ENCODE peak calls at places on chromosomes 2 and 18, in ten cellular contexts. One of them, this sample, is unnamed.
A peak's percentile ranks its signal among the peaks of the same experiment; 100 is the strongest.

GRCh38 chr2:150479075-150479915 is 8.2 kb downstream of the RND3 start:
- DNase-seq in neural crest cell: no peak
- DNase-seq in endodermal cell: no peak
- DNase-seq in prostate gland: no peak
- DNase-seq in lung: no peak
- DNase-seq in brain microvascular endothelial cell: no peak
- DNase-seq in A549: no peak
- DNase-seq in GM20000: no peak
- DNase-seq in fibroblast of lung: peak; percentile 80
- DNase-seq in epithelial cell of esophagus: peak; percentile 90
- DNase-seq in this sample: no peak

GRCh38 chr2:202375006-202375610 is 1.0 kb upstream of the BMPR2 start:
- DNase-seq in neural crest cell: peak; percentile 55
- DNase-seq in endodermal cell: peak; percentile 83
- DNase-seq in prostate gland: peak; percentile 34
- DNase-seq in lung: peak; percentile 56
- DNase-seq in brain microvascular endothelial cell: peak; percentile 76
- DNase-seq in A549: no peak
- DNase-seq in GM20000: peak; percentile 25
- DNase-seq in fibroblast of lung: peak; percentile 93
- DNase-seq in epithelial cell of esophagus: peak; percentile 59
- DNase-seq in this sample: peak; percentile 23

GRCh38 chr2:70241338-70241737 is 7.1 kb downstream of the TIA1 start:
- DNase-seq in neural crest cell: no peak
- DNase-seq in endodermal cell: no peak
- DNase-seq in prostate gland: no peak
- DNase-seq in lung: no peak
- DNase-seq in brain microvascular endothelial cell: no peak
- DNase-seq in A549: no peak
- DNase-seq in GM20000: no peak
- DNase-seq in fibroblast of lung: peak; percentile 11
- DNase-seq in epithelial cell of esophagus: peak; percentile 42
- DNase-seq in this sample: no peak

GRCh38 chr2:188634656-188635055 is 339.5 kb upstream of the COL3A1 start:
- DNase-seq in neural crest cell: no peak
- DNase-seq in endodermal cell: no peak
- DNase-seq in prostate gland: no peak
- DNase-seq in lung: no peak
- DNase-seq in brain microvascular endothelial cell: no peak
- DNase-seq in A549: no peak
- DNase-seq in GM20000: no peak
- DNase-seq in fibroblast of lung: no peak
- DNase-seq in epithelial cell of esophagus: no peak
- DNase-seq in this sample: no peak

GRCh38 chr2:108907822-108908716 is 81.0 kb downstream of the EDAR start:
- DNase-seq in neural crest cell: no peak
- DNase-seq in endodermal cell: peak; percentile 49
- DNase-seq in prostate gland: no peak
- DNase-seq in lung: no peak
- DNase-seq in brain microvascular endothelial cell: no peak
- DNase-seq in A549: no peak
- DNase-seq in GM20000: no peak
- DNase-seq in fibroblast of lung: no peak
- DNase-seq in epithelial cell of esophagus: no peak
- DNase-seq in this sample: no peak

GRCh38 chr2:101722878-101723277 is 25.4 kb downstream of the MAP4K4 start:
- DNase-seq in neural crest cell: no peak
- DNase-seq in endodermal cell: no peak
- DNase-seq in prostate gland: no peak
- DNase-seq in lung: no peak
- DNase-seq in brain microvascular endothelial cell: no peak
- DNase-seq in A549: no peak
- DNase-seq in GM20000: no peak
- DNase-seq in fibroblast of lung: no peak
- DNase-seq in epithelial cell of esophagus: no peak
- DNase-seq in this sample: no peak

GRCh38 chr2:170972508-170973224 is 43.6 kb downstream of the GORASP2 start:
- DNase-seq in neural crest cell: no peak
- DNase-seq in endodermal cell: no peak
- DNase-seq in prostate gland: no peak
- DNase-seq in lung: no peak
- DNase-seq in brain microvascular endothelial cell: no peak
- DNase-seq in A549: no peak
- DNase-seq in GM20000: peak; percentile 22
- DNase-seq in fibroblast of lung: peak; percentile 10
- DNase-seq in epithelial cell of esophagus: no peak
- DNase-seq in this sample: no peak

GRCh38 chr2:8028436-8028835 is 653.4 kb upstream of the ID2 start:
- DNase-seq in neural crest cell: no peak
- DNase-seq in endodermal cell: no peak
- DNase-seq in prostate gland: no peak
- DNase-seq in lung: no peak
- DNase-seq in brain microvascular endothelial cell: no peak
- DNase-seq in A549: no peak
- DNase-seq in GM20000: no peak
- DNase-seq in fibroblast of lung: no peak
- DNase-seq in epithelial cell of esophagus: no peak
- DNase-seq in this sample: no peak

GRCh38 chr18:13909541-13909940 is 5.8 kb downstream of the MC2R start:
- DNase-seq in neural crest cell: no peak
- DNase-seq in endodermal cell: no peak
- DNase-seq in prostate gland: no peak
- DNase-seq in lung: no peak
- DNase-seq in brain microvascular endothelial cell: no peak
- DNase-seq in A549: no peak
- DNase-seq in GM20000: no peak
- DNase-seq in fibroblast of lung: no peak
- DNase-seq in epithelial cell of esophagus: no peak
- DNase-seq in this sample: no peak

GRCh38 chr2:101818531-101819451 is 121.3 kb downstream of the MAP4K4 start:
- DNase-seq in neural crest cell: no peak
- DNase-seq in endodermal cell: no peak
- DNase-seq in prostate gland: no peak
- DNase-seq in lung: no peak
- DNase-seq in brain microvascular endothelial cell: no peak
- DNase-seq in A549: no peak
- DNase-seq in GM20000: no peak
- DNase-seq in fibroblast of lung: peak; percentile 88
- DNase-seq in epithelial cell of esophagus: peak; percentile 92
- DNase-seq in this sample: no peak

DNA sequence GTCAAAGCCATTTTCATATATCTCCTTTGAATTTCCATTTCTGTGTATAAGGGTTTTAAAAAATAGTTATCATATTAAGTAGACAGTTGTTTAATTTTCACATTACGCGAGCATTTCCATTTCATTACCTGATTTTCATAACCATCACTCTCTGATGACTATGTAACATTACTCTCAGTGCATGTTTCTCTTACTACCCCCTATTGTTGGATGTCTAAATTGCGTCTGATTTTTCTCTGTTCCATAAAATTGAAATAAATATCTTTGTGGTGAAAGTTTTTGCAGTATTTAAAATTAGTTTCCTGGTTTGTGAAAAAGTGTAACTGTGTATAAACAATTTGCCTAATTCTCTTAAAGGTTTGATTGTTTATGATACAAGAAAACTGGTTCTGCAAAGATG is 123.8 kb downstream of the MYO1B start:
- DNase-seq in neural crest cell: no peak
- DNase-seq in endodermal cell: no peak
- DNase-seq in prostate gland: no peak
- DNase-seq in lung: no peak
- DNase-seq in brain microvascular endothelial cell: no peak
- DNase-seq in A549: no peak
- DNase-seq in GM20000: no peak
- DNase-seq in fibroblast of lung: no peak
- DNase-seq in epithelial cell of esophagus: no peak
- DNase-seq in this sample: no peak
- TF ChIP-seq CTCF in neural crest cell: peak; percentile 51
- TF ChIP-seq CTCF in endodermal cell: peak; percentile 56
- TF ChIP-seq CTCF in prostate gland: no peak
- TF ChIP-seq CTCF in lung: no peak
- TF ChIP-seq CTCF in brain microvascular endothelial cell: peak; percentile 20
- TF ChIP-seq CTCF in A549: peak; percentile 31
- TF ChIP-seq CTCF in GM20000: no peak
- TF ChIP-seq CTCF in fibroblast of lung: no peak
- TF ChIP-seq CTCF in epithelial cell of esophagus: peak; percentile 24
- TF ChIP-seq CTCF in this sample: no peak

DNA sequence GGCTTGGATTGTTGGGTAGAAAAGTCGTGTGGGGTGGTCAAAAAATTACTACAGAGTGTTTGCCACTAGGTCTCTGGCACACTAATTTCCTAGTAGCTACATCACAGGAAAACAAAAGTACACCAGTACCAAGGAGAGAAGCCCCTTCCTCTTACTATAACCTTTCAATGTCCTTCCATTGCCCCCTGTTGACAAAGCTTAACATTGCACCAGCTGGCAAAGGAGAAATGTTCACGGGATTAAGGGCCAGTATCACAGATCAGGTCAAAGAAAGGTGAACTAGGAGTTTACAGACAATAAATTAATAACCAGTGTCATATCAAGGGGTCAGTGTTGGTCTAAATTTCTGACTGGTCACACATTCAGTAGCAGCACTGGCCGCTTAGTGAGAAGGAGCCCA is 1139.6 kb upstream of the FAM98A start:
- DNase-seq in neural crest cell: peak; percentile 4
- DNase-seq in endodermal cell: peak; percentile 89
- DNase-seq in prostate gland: no peak
- DNase-seq in lung: no peak
- DNase-seq in brain microvascular endothelial cell: no peak
- DNase-seq in A549: no peak
- DNase-seq in GM20000: no peak
- DNase-seq in fibroblast of lung: no peak
- DNase-seq in epithelial cell of esophagus: no peak
- DNase-seq in this sample: no peak
- TF ChIP-seq CTCF in neural crest cell: peak; percentile 47
- TF ChIP-seq CTCF in endodermal cell: peak; percentile 89
- TF ChIP-seq CTCF in prostate gland: no peak
- TF ChIP-seq CTCF in lung: no peak
- TF ChIP-seq CTCF in brain microvascular endothelial cell: no peak
- TF ChIP-seq CTCF in A549: no peak
- TF ChIP-seq CTCF in GM20000: no peak
- TF ChIP-seq CTCF in fibroblast of lung: no peak
- TF ChIP-seq CTCF in epithelial cell of esophagus: no peak
- TF ChIP-seq CTCF in this sample: no peak

DNA sequence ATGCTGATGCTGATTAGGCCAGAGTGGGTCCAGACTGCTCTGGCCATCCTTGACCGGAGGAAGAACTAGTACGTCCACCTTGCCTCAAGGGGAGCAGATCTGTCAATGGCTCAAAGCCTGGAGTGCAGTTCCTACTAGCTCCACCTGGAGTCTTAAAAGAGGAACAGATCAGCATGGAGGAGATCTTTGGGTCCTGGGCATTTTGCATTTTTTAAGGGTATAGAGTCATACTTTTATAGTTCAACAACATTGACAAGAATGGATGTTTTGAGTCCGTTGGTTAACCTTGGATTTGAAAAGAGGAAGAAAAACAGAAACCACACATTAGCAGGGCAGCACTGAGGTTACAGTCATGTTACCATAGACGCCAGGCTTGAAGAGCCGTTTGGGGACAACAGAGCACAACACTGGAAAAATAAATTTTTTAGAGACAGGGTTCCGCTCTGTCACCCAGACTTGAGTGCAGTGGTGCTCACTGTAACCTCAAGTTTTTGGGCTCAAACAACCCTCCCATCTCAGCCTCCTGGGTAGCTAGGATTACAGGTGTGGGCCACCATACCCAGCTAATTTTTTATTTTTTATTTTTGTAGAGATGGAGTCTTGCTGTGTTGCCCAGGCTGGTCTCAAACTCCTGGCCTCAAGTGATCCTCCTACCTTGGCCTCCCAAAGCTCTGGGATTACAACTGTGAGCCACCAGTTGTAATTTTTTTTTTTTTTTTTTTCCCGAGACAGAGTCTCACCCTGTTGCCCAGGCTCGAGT is 78.5 kb downstream of the PRKCE start:
- DNase-seq in neural crest cell: no peak
- DNase-seq in endodermal cell: peak; percentile 54
- DNase-seq in prostate gland: no peak
- DNase-seq in lung: no peak
- DNase-seq in brain microvascular endothelial cell: peak; percentile 7
- DNase-seq in A549: peak; percentile 52
- DNase-seq in GM20000: peak; percentile 47
- DNase-seq in fibroblast of lung: no peak
- DNase-seq in epithelial cell of esophagus: peak; percentile 45
- DNase-seq in this sample: peak; percentile 36
- TF ChIP-seq CTCF in neural crest cell: peak; percentile 41
- TF ChIP-seq CTCF in endodermal cell: peak; percentile 72
- TF ChIP-seq CTCF in prostate gland: no peak
- TF ChIP-seq CTCF in lung: no peak
- TF ChIP-seq CTCF in brain microvascular endothelial cell: peak; percentile 56
- TF ChIP-seq CTCF in A549: no peak
- TF ChIP-seq CTCF in GM20000: no peak
- TF ChIP-seq CTCF in fibroblast of lung: no peak
- TF ChIP-seq CTCF in epithelial cell of esophagus: peak; percentile 50
- TF ChIP-seq CTCF in this sample: no peak

GRCh38 chr2:32772623-32773221 is 144.9 kb downstream of the TTC27 start:
- DNase-seq in neural crest cell: peak; percentile 5
- DNase-seq in endodermal cell: peak; percentile 61
- DNase-seq in prostate gland: no peak
- DNase-seq in lung: no peak
- DNase-seq in brain microvascular endothelial cell: peak; percentile 31
- DNase-seq in A549: peak; percentile 43
- DNase-seq in GM20000: peak; percentile 30
- DNase-seq in fibroblast of lung: peak; percentile 59
- DNase-seq in epithelial cell of esophagus: peak; percentile 50
- DNase-seq in this sample: no peak

GRCh38 chr2:32777714-32778113 is 149.9 kb downstream of the TTC27 start:
- DNase-seq in neural crest cell: no peak
- DNase-seq in endodermal cell: no peak
- DNase-seq in prostate gland: no peak
- DNase-seq in lung: no peak
- DNase-seq in brain microvascular endothelial cell: no peak
- DNase-seq in A549: no peak
- DNase-seq in GM20000: no peak
- DNase-seq in fibroblast of lung: no peak
- DNase-seq in epithelial cell of esophagus: no peak
- DNase-seq in this sample: no peak

GRCh38 chr2:32775954-32776353 is 148.1 kb downstream of the TTC27 start:
- DNase-seq in neural crest cell: no peak
- DNase-seq in endodermal cell: no peak
- DNase-seq in prostate gland: no peak
- DNase-seq in lung: no peak
- DNase-seq in brain microvascular endothelial cell: no peak
- DNase-seq in A549: no peak
- DNase-seq in GM20000: no peak
- DNase-seq in fibroblast of lung: no peak
- DNase-seq in epithelial cell of esophagus: no peak
- DNase-seq in this sample: no peak

GRCh38 chr2:32770360-32770759 is 142.5 kb downstream of the TTC27 start:
- DNase-seq in neural crest cell: no peak
- DNase-seq in endodermal cell: no peak
- DNase-seq in prostate gland: no peak
- DNase-seq in lung: no peak
- DNase-seq in brain microvascular endothelial cell: no peak
- DNase-seq in A549: no peak
- DNase-seq in GM20000: no peak
- DNase-seq in fibroblast of lung: no peak
- DNase-seq in epithelial cell of esophagus: no peak
- DNase-seq in this sample: no peak

DNA sequence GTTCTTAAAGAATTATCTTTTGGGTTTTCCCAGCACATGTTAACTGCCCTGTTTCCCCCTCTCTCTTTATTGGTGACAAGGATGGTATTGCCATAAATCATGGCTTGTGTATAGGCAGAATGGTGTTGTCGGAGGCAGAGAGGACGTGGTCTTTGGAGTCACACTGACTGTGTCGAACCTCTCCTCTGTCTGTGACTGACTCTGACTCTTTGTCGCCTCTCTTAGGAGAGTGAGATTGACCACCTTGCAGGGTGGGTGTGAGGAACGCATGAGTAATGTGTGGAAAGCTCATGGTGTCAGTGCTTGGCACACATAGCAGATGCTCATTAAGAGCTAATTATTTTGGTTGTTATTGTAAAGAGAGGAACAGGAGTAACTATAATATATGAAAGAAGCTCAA is 145.6 kb downstream of the TTC27 start:
- DNase-seq in neural crest cell: no peak
- DNase-seq in endodermal cell: no peak
- DNase-seq in prostate gland: no peak
- DNase-seq in lung: no peak
- DNase-seq in brain microvascular endothelial cell: no peak
- DNase-seq in A549: no peak
- DNase-seq in GM20000: no peak
- DNase-seq in fibroblast of lung: no peak
- DNase-seq in epithelial cell of esophagus: no peak
- DNase-seq in this sample: no peak
- TF ChIP-seq CTCF in neural crest cell: no peak
- TF ChIP-seq CTCF in endodermal cell: no peak
- TF ChIP-seq CTCF in prostate gland: no peak
- TF ChIP-seq CTCF in lung: no peak
- TF ChIP-seq CTCF in brain microvascular endothelial cell: no peak
- TF ChIP-seq CTCF in A549: no peak
- TF ChIP-seq CTCF in GM20000: no peak
- TF ChIP-seq CTCF in fibroblast of lung: no peak
- TF ChIP-seq CTCF in epithelial cell of esophagus: no peak
- TF ChIP-seq CTCF in this sample: no peak